ENCODE peak calls at places on chromosomes 13 and 19, in eight cellular contexts. N is cardiac muscle cell, L is mucosa of descending colon, J is transverse colon, D is sigmoid colon, Z is left lung, X is heart left ventricle, R is stomach. O is an unnamed sample. For H3K4me1, the result is how much of the 10 kb centered on the place peaks cover.

GRCh38 chr19:9362905-9363304 is at the start of gene ZNF177:
- DNase-seq in N (no peak), L (no peak), J (no peak), D (no peak), Z (no peak), X (no peak), R (no peak), O (no peak)

GRCh38 chr13:34734932-34735331 is 207.1 kb upstream of the NBEA start:
- DNase-seq in N (no peak), L (no peak), J (no peak), D (no peak), Z (no peak), X (no peak), R (no peak), O (no peak)

GRCh38 chr19:994516-994915 is 5.7 kb upstream of the GRIN3B start:
- DNase-seq in N (no peak), L (no peak), J (no peak), D (no peak), Z (no peak), X (no peak), R (no peak), O (no peak)

GRCh38 chr19:50517704-50518075 is 4.0 kb upstream of the ASPDH start:
- DNase-seq in N (no peak), L (no peak), J (no peak), D (no peak), Z (no peak), X (no peak), R (no peak), O (peak)

GRCh38 chr13:110574161-110574560 is 12.6 kb upstream of the RAB20 start:
- DNase-seq in N (peak), L (no peak), J (no peak), D (no peak), Z (no peak), X (no peak), R (no peak), O (no peak)

GRCh38 chr13:90105881-90106496 is 1241.5 kb upstream of the MIR17HG start:
- DNase-seq in N (no peak), L (no peak), J (no peak), D (no peak), Z (no peak), X (no peak), R (no peak), O (no peak)

GRCh38 chr13:109869312-109870237 is 83.2 kb upstream of the IRS2 start:
- DNase-seq in N (no peak), L (peak), J (peak), D (peak), Z (peak), X (peak), R (peak), O (peak)

GRCh38 chr13:112477070-112477619 is 101.0 kb downstream of the SPACA7 start:
- DNase-seq in N (no peak), L (no peak), J (no peak), D (no peak), Z (no peak), X (no peak), R (no peak), O (no peak)

GRCh38 chr19:43777163-43777700 is 3.5 kb downstream of the KCNN4 start:
- DNase-seq in N (no peak), L (no peak), J (no peak), D (no peak), Z (no peak), X (no peak), R (no peak), O (no peak)

GRCh38 chr13:39531646-39532045 is 71.3 kb downstream of the LHFPL6 start:
- DNase-seq in N (no peak), L (no peak), J (no peak), D (no peak), Z (no peak), X (no peak), R (no peak), O (no peak)

GRCh38 chr19:52297601-52298358 is 811 bp downstream of the ZNF480 start:
- DNase-seq in N (peak), L (no peak), J (no peak), D (no peak), Z (no peak), X (no peak), R (no peak), O (no peak)

DNA sequence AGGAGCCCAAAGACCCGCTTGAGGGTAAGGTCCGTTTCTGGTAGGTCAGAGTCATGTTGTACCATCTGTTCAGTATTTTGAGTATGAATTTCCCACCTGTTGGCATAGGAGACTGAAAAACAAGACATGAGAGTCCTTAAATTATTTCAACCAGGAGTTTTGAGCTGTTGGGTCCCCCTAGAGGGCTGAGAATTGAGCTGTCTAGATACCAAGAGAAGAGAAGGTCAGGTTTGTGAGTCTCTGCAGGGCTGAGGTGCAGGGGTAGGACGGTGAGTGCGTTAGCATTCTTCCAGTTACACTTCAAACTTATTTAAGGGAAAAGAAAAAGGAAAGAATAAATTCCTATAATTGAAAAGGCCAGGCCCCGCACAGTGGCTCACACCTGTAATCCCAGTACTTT is 5.0 kb downstream of the CBLC start:
- DNase-seq in N (no peak), L (no peak), J (no peak), D (no peak), Z (no peak), X (no peak), R (no peak), O (no peak)
- TF ChIP-seq CTCF in N (no peak), L (no peak), J (no peak), D (no peak), Z (no peak), X (no peak), R (no peak), O (no peak)

DNA sequence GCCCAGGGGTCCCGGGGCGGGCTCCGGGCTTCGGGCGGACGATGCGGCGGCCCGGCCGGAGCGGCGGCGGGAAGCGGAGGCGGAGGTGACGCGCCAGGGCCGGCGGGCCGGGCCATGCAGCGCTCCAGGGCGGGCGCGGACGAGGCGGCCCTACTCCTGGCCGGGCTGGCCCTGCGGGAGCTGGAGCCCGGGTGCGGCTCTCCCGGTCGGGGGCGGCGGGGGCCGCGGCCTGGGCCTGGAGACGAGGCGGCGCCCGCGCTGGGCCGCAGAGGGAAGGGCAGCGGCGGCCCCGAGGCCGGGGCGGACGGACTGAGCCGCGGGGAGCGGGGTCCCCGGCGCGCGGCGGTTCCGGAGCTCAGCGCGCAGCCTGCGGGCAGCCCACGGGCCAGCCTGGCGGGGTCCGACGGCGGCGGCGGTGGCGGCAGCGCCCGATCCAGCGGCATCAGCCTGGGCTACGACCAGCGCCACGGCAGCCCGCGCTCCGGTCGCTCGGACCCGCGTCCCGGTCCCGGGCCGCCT is 362 bp downstream of the WTIP start:
- DNase-seq in N (no peak), L (no peak), J (no peak), D (no peak), Z (peak), X (no peak), R (no peak), O (no peak)
- H3K4me3 ChIP-seq in N (peak), L (peak), J (peak), D (peak), Z (peak), X (peak), R (peak), O (peak)

GRCh38 chr13:21060827-21061076 is 634 bp downstream of the LATS2 start:
- DNase-seq in N (no peak), L (no peak), J (no peak), D (no peak), Z (no peak), X (peak), R (peak), O (no peak)
- H3K4me1 ChIP-seq in N (under half), L (under half), J (under half), D (under half), Z (under half), X (half or more), R (under half), O (under half)

GRCh38 chr13:41193919-41194824 is at the start of gene KBTBD7:
- DNase-seq in N (peak), L (peak), J (peak), D (peak), Z (peak), X (peak), R (peak), O (peak)

GRCh38 chr13:41196011-41196410 is 1.6 kb upstream of the KBTBD7 start:
- DNase-seq in N (no peak), L (no peak), J (no peak), D (no peak), Z (no peak), X (no peak), R (no peak), O (no peak)

GRCh38 chr13:41199526-41199925 is 5.2 kb upstream of the KBTBD7 start:
- DNase-seq in N (no peak), L (no peak), J (no peak), D (no peak), Z (no peak), X (no peak), R (no peak), O (no peak)

GRCh38 chr13:41199061-41199460 is 4.7 kb upstream of the KBTBD7 start:
- DNase-seq in N (no peak), L (no peak), J (no peak), D (no peak), Z (no peak), X (no peak), R (no peak), O (no peak)

GRCh38 chr13:41196620-41197019 is 2.3 kb upstream of the KBTBD7 start:
- DNase-seq in N (no peak), L (peak), J (no peak), D (no peak), Z (no peak), X (no peak), R (no peak), O (no peak)
- TF ChIP-seq CTCF in N (peak), L (no peak), J (no peak), D (no peak), Z (no peak), X (no peak), R (no peak), O (no peak)

DNA sequence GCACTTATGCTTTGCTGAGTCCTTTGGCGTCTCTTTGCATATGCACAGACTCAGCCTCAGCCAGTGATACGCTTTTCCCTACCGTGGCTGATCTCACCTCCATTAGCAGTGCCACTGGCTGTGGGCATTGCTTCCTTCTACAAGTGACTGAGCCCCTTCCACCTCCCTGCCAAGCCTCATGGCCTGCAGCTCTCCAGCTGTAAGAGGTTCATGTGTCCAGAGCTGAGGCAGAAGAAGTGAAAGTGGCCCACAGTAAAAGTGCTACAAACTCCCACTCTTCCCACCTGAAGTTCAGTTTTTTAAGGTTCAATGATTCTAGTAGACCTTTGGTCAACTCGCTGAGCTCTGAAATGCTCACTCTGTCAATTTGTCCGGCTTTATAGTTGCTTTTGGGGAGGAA is 44.7 kb downstream of the SMARCA4 start:
- DNase-seq in N (no peak), L (no peak), J (no peak), D (no peak), Z (no peak), X (no peak), R (no peak), O (no peak)
- H3K4me3 ChIP-seq in N (no peak), L (no peak), J (no peak), D (no peak), Z (no peak), X (no peak), R (no peak), O (no peak)

DNA sequence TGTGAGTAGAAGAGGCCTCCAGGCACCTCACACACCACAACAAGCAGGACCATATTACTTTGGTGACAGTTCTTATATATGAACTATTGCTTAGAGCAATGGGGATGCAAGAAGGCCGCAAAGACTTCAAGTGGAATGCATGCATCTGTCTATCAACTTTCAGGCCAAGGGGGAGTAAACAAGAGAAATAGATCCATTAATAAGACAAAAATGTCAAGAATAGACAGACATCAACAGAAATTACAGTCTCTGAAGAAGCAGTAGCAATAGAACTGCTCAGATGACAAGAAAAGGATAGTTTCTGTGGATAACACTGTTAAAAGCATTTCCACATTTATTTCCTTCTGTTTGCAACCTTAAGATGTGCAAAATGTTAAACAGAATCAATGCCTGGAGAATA is 1057.7 kb downstream of the UQCRFS1 start:
- DNase-seq in N (no peak), L (no peak), J (no peak), D (no peak), Z (no peak), X (no peak), R (no peak), O (no peak)
- H3K4me1 ChIP-seq in N (under half), L (under half), J (under half), D (under half), Z (under half), X (under half), R (under half), O (under half)